ENCODE peak calls at places on chromosomes 5 and 9, in ten cellular contexts. One of them, this sample, is unnamed.

GRCh38 chr5:207599-207998 is 10.4 kb downstream of the CCDC127 start:
- DNase-seq in esophagus muscularis mucosa: no peak
- DNase-seq in fibroblast of lung: peak; percentile 83
- DNase-seq in dorsolateral prefrontal cortex: no peak
- DNase-seq in ovary: no peak
- DNase-seq in PC-3: peak; percentile 35
- DNase-seq in endodermal cell: peak; percentile 56
- DNase-seq in stomach: no peak
- DNase-seq in psoas muscle: no peak
- DNase-seq in pancreas: no peak
- DNase-seq in this sample: no peak

GRCh38 chr9:20558609-20559016 is 63.7 kb downstream of the MLLT3 start:
- DNase-seq in esophagus muscularis mucosa: no peak
- DNase-seq in fibroblast of lung: peak; percentile 87
- DNase-seq in dorsolateral prefrontal cortex: no peak
- DNase-seq in ovary: no peak
- DNase-seq in PC-3: peak; percentile 85
- DNase-seq in endodermal cell: no peak
- DNase-seq in stomach: no peak
- DNase-seq in psoas muscle: no peak
- DNase-seq in pancreas: no peak
- DNase-seq in this sample: no peak

GRCh38 chr5:36374275-36374862 is 72.7 kb upstream of the RANBP3L start:
- DNase-seq in esophagus muscularis mucosa: no peak
- DNase-seq in fibroblast of lung: peak; percentile 96
- DNase-seq in dorsolateral prefrontal cortex: no peak
- DNase-seq in ovary: no peak
- DNase-seq in PC-3: peak; percentile 52
- DNase-seq in endodermal cell: no peak
- DNase-seq in stomach: no peak
- DNase-seq in psoas muscle: peak; percentile 56
- DNase-seq in pancreas: no peak
- DNase-seq in this sample: no peak

GRCh38 chr9:94993141-94993820 is 266.8 kb downstream of the AOPEP start:
- DNase-seq in esophagus muscularis mucosa: no peak
- DNase-seq in fibroblast of lung: no peak
- DNase-seq in dorsolateral prefrontal cortex: no peak
- DNase-seq in ovary: no peak
- DNase-seq in PC-3: no peak
- DNase-seq in endodermal cell: no peak
- DNase-seq in stomach: no peak
- DNase-seq in psoas muscle: no peak
- DNase-seq in pancreas: no peak
- DNase-seq in this sample: no peak

GRCh38 chr9:108626743-108627142 is 229.0 kb downstream of the ACTL7B start:
- DNase-seq in esophagus muscularis mucosa: no peak
- DNase-seq in fibroblast of lung: no peak
- DNase-seq in dorsolateral prefrontal cortex: no peak
- DNase-seq in ovary: no peak
- DNase-seq in PC-3: no peak
- DNase-seq in endodermal cell: no peak
- DNase-seq in stomach: no peak
- DNase-seq in psoas muscle: no peak
- DNase-seq in pancreas: no peak
- DNase-seq in this sample: no peak

GRCh38 chr5:149581192-149581861 is at the start of gene ARHGEF37:
- DNase-seq in esophagus muscularis mucosa: peak; percentile 95
- DNase-seq in fibroblast of lung: peak; percentile 56
- DNase-seq in dorsolateral prefrontal cortex: peak; percentile 92
- DNase-seq in ovary: peak; percentile 93
- DNase-seq in PC-3: peak; percentile 81
- DNase-seq in endodermal cell: peak; percentile 84
- DNase-seq in stomach: peak; percentile 96
- DNase-seq in psoas muscle: peak; percentile 94
- DNase-seq in pancreas: peak; percentile 87
- DNase-seq in this sample: peak; percentile 88

GRCh38 chr5:180133971-180134508 is 62.5 kb upstream of the RNF130 start:
- DNase-seq in esophagus muscularis mucosa: peak; percentile 90
- DNase-seq in fibroblast of lung: no peak
- DNase-seq in dorsolateral prefrontal cortex: no peak
- DNase-seq in ovary: no peak
- DNase-seq in PC-3: no peak
- DNase-seq in endodermal cell: no peak
- DNase-seq in stomach: peak; percentile 9
- DNase-seq in psoas muscle: no peak
- DNase-seq in pancreas: no peak
- DNase-seq in this sample: peak; percentile 7

GRCh38 chr5:170266570-170267379 is 30.8 kb downstream of the LCP2 start:
- DNase-seq in esophagus muscularis mucosa: no peak
- DNase-seq in fibroblast of lung: no peak
- DNase-seq in dorsolateral prefrontal cortex: no peak
- DNase-seq in ovary: no peak
- DNase-seq in PC-3: no peak
- DNase-seq in endodermal cell: no peak
- DNase-seq in stomach: no peak
- DNase-seq in psoas muscle: no peak
- DNase-seq in pancreas: no peak
- DNase-seq in this sample: no peak

GRCh38 chr5:1760656-1761452 is 38.8 kb downstream of the MRPL36 start:
- DNase-seq in esophagus muscularis mucosa: no peak
- DNase-seq in fibroblast of lung: no peak
- DNase-seq in dorsolateral prefrontal cortex: no peak
- DNase-seq in ovary: no peak
- DNase-seq in PC-3: no peak
- DNase-seq in endodermal cell: peak; percentile 43
- DNase-seq in stomach: peak; percentile 19
- DNase-seq in psoas muscle: no peak
- DNase-seq in pancreas: peak; percentile 10
- DNase-seq in this sample: no peak

GRCh38 chr5:97494465-97494864 is 311.4 kb upstream of the RIOK2 start:
- DNase-seq in esophagus muscularis mucosa: no peak
- DNase-seq in fibroblast of lung: no peak
- DNase-seq in dorsolateral prefrontal cortex: no peak
- DNase-seq in ovary: no peak
- DNase-seq in PC-3: no peak
- DNase-seq in endodermal cell: no peak
- DNase-seq in stomach: no peak
- DNase-seq in psoas muscle: no peak
- DNase-seq in pancreas: no peak
- DNase-seq in this sample: no peak

DNA sequence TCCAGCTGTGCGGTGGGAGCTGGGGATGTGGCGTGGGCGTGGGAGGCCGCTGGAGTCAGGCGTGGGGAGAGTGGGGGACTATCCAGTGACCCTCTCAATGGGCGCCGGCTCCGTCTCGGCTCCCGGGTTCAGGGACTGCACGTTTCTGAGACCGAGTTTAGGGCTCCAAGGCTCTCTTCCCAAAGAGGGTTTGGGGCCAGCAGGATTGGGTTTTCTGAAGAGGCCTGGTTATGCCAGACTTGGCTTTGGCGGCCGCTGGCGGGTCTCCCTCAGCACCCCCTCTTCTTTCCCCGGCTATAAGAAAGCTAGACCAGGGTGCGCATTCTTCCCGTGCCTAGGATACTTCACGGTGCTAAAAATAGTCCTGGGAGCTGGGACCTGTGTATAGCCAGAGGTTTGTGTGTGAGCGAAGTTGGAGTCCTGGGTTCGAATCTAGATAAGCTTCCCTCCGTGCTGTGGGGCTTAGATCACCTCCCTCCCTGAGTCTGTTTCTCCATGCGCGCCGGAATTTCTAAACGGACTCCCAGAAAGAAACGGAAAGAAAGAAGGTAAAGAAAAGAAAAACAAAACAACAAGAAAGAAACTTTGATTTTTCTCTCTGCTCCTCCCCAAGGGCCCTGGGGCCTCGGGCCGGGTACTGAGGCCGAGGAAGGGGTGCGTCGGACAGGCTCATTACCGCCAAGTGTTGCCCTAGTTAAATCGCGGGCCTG is 5.0 kb downstream of the HAND1 start:
- DNase-seq in esophagus muscularis mucosa: no peak
- DNase-seq in fibroblast of lung: peak; percentile 19
- DNase-seq in dorsolateral prefrontal cortex: no peak
- DNase-seq in ovary: no peak
- DNase-seq in PC-3: no peak
- DNase-seq in endodermal cell: peak; percentile 77
- DNase-seq in stomach: no peak
- DNase-seq in psoas muscle: peak; percentile 38
- DNase-seq in pancreas: no peak
- DNase-seq in this sample: no peak
- H3K4me3 ChIP-seq in esophagus muscularis mucosa: no peak overlapping the region
- H3K4me3 ChIP-seq in fibroblast of lung: no peak overlapping the region
- H3K4me3 ChIP-seq in dorsolateral prefrontal cortex: no peak overlapping the region
- H3K4me3 ChIP-seq in ovary: no peak overlapping the region
- H3K4me3 ChIP-seq in PC-3: no peak overlapping the region
- H3K4me3 ChIP-seq in endodermal cell: peak overlapping the region; percentile 50
- H3K4me3 ChIP-seq in stomach: no peak overlapping the region
- H3K4me3 ChIP-seq in psoas muscle: peak overlapping the region; percentile 41
- H3K4me3 ChIP-seq in pancreas: no peak overlapping the region
- H3K4me3 ChIP-seq in this sample: no peak overlapping the region

GRCh38 chr9:130414081-130414731 is 30.6 kb upstream of the ASS1 start:
- DNase-seq in esophagus muscularis mucosa: no peak
- DNase-seq in fibroblast of lung: no peak
- DNase-seq in dorsolateral prefrontal cortex: no peak
- DNase-seq in ovary: no peak
- DNase-seq in PC-3: no peak
- DNase-seq in endodermal cell: no peak
- DNase-seq in stomach: no peak
- DNase-seq in psoas muscle: no peak
- DNase-seq in pancreas: no peak
- DNase-seq in this sample: no peak

GRCh38 chr9:130407916-130408659 is 36.7 kb upstream of the ASS1 start:
- DNase-seq in esophagus muscularis mucosa: no peak
- DNase-seq in fibroblast of lung: no peak
- DNase-seq in dorsolateral prefrontal cortex: no peak
- DNase-seq in ovary: no peak
- DNase-seq in PC-3: peak; percentile 43
- DNase-seq in endodermal cell: no peak
- DNase-seq in stomach: no peak
- DNase-seq in psoas muscle: no peak
- DNase-seq in pancreas: no peak
- DNase-seq in this sample: no peak

GRCh38 chr9:130409250-130409649 is 35.5 kb upstream of the ASS1 start:
- DNase-seq in esophagus muscularis mucosa: no peak
- DNase-seq in fibroblast of lung: no peak
- DNase-seq in dorsolateral prefrontal cortex: no peak
- DNase-seq in ovary: no peak
- DNase-seq in PC-3: no peak
- DNase-seq in endodermal cell: no peak
- DNase-seq in stomach: no peak
- DNase-seq in psoas muscle: no peak
- DNase-seq in pancreas: no peak
- DNase-seq in this sample: no peak

GRCh38 chr9:130408669-130409068 is 36.1 kb upstream of the ASS1 start:
- DNase-seq in esophagus muscularis mucosa: no peak
- DNase-seq in fibroblast of lung: no peak
- DNase-seq in dorsolateral prefrontal cortex: no peak
- DNase-seq in ovary: no peak
- DNase-seq in PC-3: no peak
- DNase-seq in endodermal cell: no peak
- DNase-seq in stomach: no peak
- DNase-seq in psoas muscle: no peak
- DNase-seq in pancreas: no peak
- DNase-seq in this sample: no peak

GRCh38 chr9:130410443-130410842 is 34.3 kb upstream of the ASS1 start:
- DNase-seq in esophagus muscularis mucosa: no peak
- DNase-seq in fibroblast of lung: no peak
- DNase-seq in dorsolateral prefrontal cortex: no peak
- DNase-seq in ovary: no peak
- DNase-seq in PC-3: no peak
- DNase-seq in endodermal cell: no peak
- DNase-seq in stomach: no peak
- DNase-seq in psoas muscle: no peak
- DNase-seq in pancreas: no peak
- DNase-seq in this sample: no peak
- H3K27ac ChIP-seq in esophagus muscularis mucosa: no peak overlapping the region
- H3K27ac ChIP-seq in fibroblast of lung: no peak overlapping the region
- H3K27ac ChIP-seq in dorsolateral prefrontal cortex: no peak overlapping the region
- H3K27ac ChIP-seq in ovary: no peak overlapping the region
- H3K27ac ChIP-seq in PC-3: no peak overlapping the region
- H3K27ac ChIP-seq in endodermal cell: no peak overlapping the region
- H3K27ac ChIP-seq in stomach: no peak overlapping the region
- H3K27ac ChIP-seq in psoas muscle: no peak overlapping the region
- H3K27ac ChIP-seq in pancreas: no peak overlapping the region
- H3K27ac ChIP-seq in this sample: no peak overlapping the region

GRCh38 chr9:112198646-112199045 is 23.5 kb upstream of the SUSD1 start:
- DNase-seq in esophagus muscularis mucosa: no peak
- DNase-seq in fibroblast of lung: no peak
- DNase-seq in dorsolateral prefrontal cortex: no peak
- DNase-seq in ovary: no peak
- DNase-seq in PC-3: no peak
- DNase-seq in endodermal cell: no peak
- DNase-seq in stomach: no peak
- DNase-seq in psoas muscle: no peak
- DNase-seq in pancreas: no peak
- DNase-seq in this sample: no peak
- H3K4me3 ChIP-seq in esophagus muscularis mucosa: no peak overlapping the region
- H3K4me3 ChIP-seq in fibroblast of lung: no peak overlapping the region
- H3K4me3 ChIP-seq in dorsolateral prefrontal cortex: no peak overlapping the region
- H3K4me3 ChIP-seq in ovary: no peak overlapping the region
- H3K4me3 ChIP-seq in PC-3: no peak overlapping the region
- H3K4me3 ChIP-seq in endodermal cell: no peak overlapping the region
- H3K4me3 ChIP-seq in stomach: no peak overlapping the region
- H3K4me3 ChIP-seq in psoas muscle: no peak overlapping the region
- H3K4me3 ChIP-seq in pancreas: no peak overlapping the region
- H3K4me3 ChIP-seq in this sample: no peak overlapping the region

GRCh38 chr9:124861342-124862229 is at the start of the genes ARPC5L and RPL35:
- DNase-seq in esophagus muscularis mucosa: peak; percentile 98
- DNase-seq in fibroblast of lung: peak; percentile 92
- DNase-seq in dorsolateral prefrontal cortex: peak; percentile 97
- DNase-seq in ovary: peak; percentile 95
- DNase-seq in PC-3: peak; percentile 88
- DNase-seq in endodermal cell: peak; percentile 96
- DNase-seq in stomach: peak; percentile 96
- DNase-seq in psoas muscle: peak; percentile 97
- DNase-seq in pancreas: peak; percentile 95
- DNase-seq in this sample: peak; percentile 92

GRCh38 chr9:124857533-124858162 is 4.1 kb downstream of the RPL35 start:
- DNase-seq in esophagus muscularis mucosa: no peak
- DNase-seq in fibroblast of lung: no peak
- DNase-seq in dorsolateral prefrontal cortex: no peak
- DNase-seq in ovary: no peak
- DNase-seq in PC-3: no peak
- DNase-seq in endodermal cell: no peak
- DNase-seq in stomach: no peak
- DNase-seq in psoas muscle: no peak
- DNase-seq in pancreas: no peak
- DNase-seq in this sample: no peak

GRCh38 chr9:124860582-124861341 is 995 bp downstream of the RPL35 start:
- DNase-seq in esophagus muscularis mucosa: no peak
- DNase-seq in fibroblast of lung: no peak
- DNase-seq in dorsolateral prefrontal cortex: no peak
- DNase-seq in ovary: no peak
- DNase-seq in PC-3: no peak
- DNase-seq in endodermal cell: no peak
- DNase-seq in stomach: no peak
- DNase-seq in psoas muscle: no peak
- DNase-seq in pancreas: no peak
- DNase-seq in this sample: no peak

GRCh38 chr9:124858330-124859046 is 3.3 kb downstream of the RPL35 start:
- DNase-seq in esophagus muscularis mucosa: no peak
- DNase-seq in fibroblast of lung: no peak
- DNase-seq in dorsolateral prefrontal cortex: no peak
- DNase-seq in ovary: no peak
- DNase-seq in PC-3: no peak
- DNase-seq in endodermal cell: no peak
- DNase-seq in stomach: no peak
- DNase-seq in psoas muscle: no peak
- DNase-seq in pancreas: no peak
- DNase-seq in this sample: no peak

GRCh38 chr9:124859803-124860581 is 1.8 kb downstream of the RPL35 start:
- DNase-seq in esophagus muscularis mucosa: no peak
- DNase-seq in fibroblast of lung: no peak
- DNase-seq in dorsolateral prefrontal cortex: no peak
- DNase-seq in ovary: no peak
- DNase-seq in PC-3: no peak
- DNase-seq in endodermal cell: no peak
- DNase-seq in stomach: no peak
- DNase-seq in psoas muscle: no peak
- DNase-seq in pancreas: no peak
- DNase-seq in this sample: no peak
- H3K27ac ChIP-seq in esophagus muscularis mucosa: peak overlapping the region; percentile 84
- H3K27ac ChIP-seq in fibroblast of lung: peak overlapping the region; percentile 93
- H3K27ac ChIP-seq in dorsolateral prefrontal cortex: no peak overlapping the region
- H3K27ac ChIP-seq in ovary: no peak overlapping the region
- H3K27ac ChIP-seq in PC-3: no peak overlapping the region
- H3K27ac ChIP-seq in endodermal cell: no peak overlapping the region
- H3K27ac ChIP-seq in stomach: peak overlapping the region; percentile 96
- H3K27ac ChIP-seq in psoas muscle: peak overlapping the region; percentile 92
- H3K27ac ChIP-seq in pancreas: no peak overlapping the region
- H3K27ac ChIP-seq in this sample: no peak overlapping the region

This sample was measured in uterus.